ENCODE peak calls at places on chromosomes 12 and 14, in nine cellular contexts. H is H9, I is OCI-LY7, D is heart right ventricle, M is A549, U is pancreas, S is aorta, V is PC-3, J is mucosa of descending colon. W is an unnamed sample. For H3K4me1, the result is how much of the 10 kb centered on the place peaks cover.

GRCh38 chr12:99059824-99060526 is 414.9 kb downstream of the APAF1 start:
- DNase-seq in D (peak), U (no peak), J (no peak), V (peak), I (no peak), H (no peak), S (no peak), M (no peak), W (no peak)

GRCh38 chr12:130815028-130815741 is 23.9 kb downstream of the STX2 start:
- DNase-seq in M (no peak), U (no peak), D (no peak), H (no peak), J (no peak), I (no peak), S (no peak), V (no peak), W (no peak)

GRCh38 chr12:111435661-111436201 is 30.0 kb downstream of the SH2B3 start:
- DNase-seq in S (no peak), U (no peak), D (no peak), J (no peak), H (no peak), M (no peak), V (no peak), I (peak), W (no peak)

GRCh38 chr14:69910871-69911270 is 31.7 kb downstream of the SMOC1 start:
- DNase-seq in H (no peak), I (no peak), U (no peak), S (no peak), J (no peak), V (no peak), D (no peak), M (no peak), W (no peak)

GRCh38 chr12:50740307-50740706 is 23.6 kb upstream of the ATF1 start:
- DNase-seq in M (no peak), H (no peak), J (no peak), V (no peak), I (no peak), S (no peak), D (no peak), U (no peak), W (no peak)

GRCh38 chr14:100246809-100247428 is 8.0 kb downstream of the YY1 start:
- DNase-seq in S (no peak), D (no peak), J (no peak), I (peak), H (peak), U (no peak), M (peak), V (peak), W (no peak)

GRCh38 chr12:62530596-62530995 is 64.0 kb downstream of the MON2 start:
- DNase-seq in H (no peak), I (no peak), S (no peak), M (no peak), J (no peak), V (peak), U (no peak), D (no peak), W (no peak)

GRCh38 chr12:63668028-63668799 is at the start of gene DPY19L2:
- DNase-seq in S (peak), I (no peak), J (peak), U (peak), H (peak), D (peak), M (peak), V (peak), W (peak)

GRCh38 chr14:104294983-104295680 is 156.7 kb downstream of the KIF26A start:
- DNase-seq in S (peak), V (no peak), U (peak), J (peak), I (no peak), H (peak), D (no peak), M (no peak), W (no peak)

GRCh38 chr14:54366726-54367707 is 29.8 kb upstream of the CDKN3 start:
- DNase-seq in V (peak), U (no peak), J (no peak), D (no peak), I (peak), M (peak), S (no peak), H (peak), W (no peak)

GRCh38 chr14:75493580-75494130 is 28.6 kb upstream of the BATF start:
- DNase-seq in D (no peak), U (no peak), I (no peak), J (no peak), M (no peak), S (no peak), V (no peak), H (no peak), W (peak)

GRCh38 chr12:80936353-80936641 is 1.4 kb downstream of the LIN7A start:
- DNase-seq in J (no peak), M (no peak), D (no peak), V (no peak), S (no peak), H (no peak), I (no peak), U (no peak), W (no peak)

GRCh38 chr12:94245984-94246383 is 97.6 kb downstream of the PLXNC1 start:
- DNase-seq in I (no peak), U (no peak), V (no peak), J (no peak), S (no peak), M (no peak), D (no peak), H (no peak), W (no peak)

GRCh38 chr12:91178139-91178561 is 4.5 kb downstream of the DCN start:
- DNase-seq in M (no peak), U (no peak), J (no peak), H (no peak), I (no peak), V (peak), D (no peak), S (no peak), W (no peak)

GRCh38 chr14:72800848-72801370 is 93.0 kb downstream of the DPF3 start:
- DNase-seq in M (no peak), J (no peak), I (no peak), U (no peak), H (no peak), S (no peak), V (no peak), D (no peak), W (no peak)

GRCh38 chr12:56375598-56376434 is 13.2 kb upstream of the APOF start:
- DNase-seq in S (peak), M (no peak), H (no peak), V (no peak), J (no peak), I (peak), D (no peak), U (no peak), W (no peak)

GRCh38 chr12:60539592-60539991 is 943.8 kb downstream of the SLC16A7 start:
- DNase-seq in D (no peak), U (no peak), M (no peak), H (no peak), V (no peak), J (no peak), I (no peak), S (no peak), W (no peak)

GRCh38 chr14:92122761-92123160 is 992 bp downstream of the CPSF2 start:
- DNase-seq in V (no peak), S (no peak), I (no peak), D (no peak), M (no peak), H (no peak), J (no peak), U (no peak), W (no peak)

GRCh38 chr12:13004368-13004767 is 4.3 kb upstream of the HEBP1 start:
- DNase-seq in J (no peak), U (no peak), I (no peak), S (no peak), D (no peak), H (no peak), M (no peak), V (no peak), W (no peak)

GRCh38 chr12:79935021-79935623 is at the start of gene PPP1R12A:
- DNase-seq in S (peak), D (peak), J (peak), I (peak), U (peak), M (peak), V (peak), H (peak), W (peak)

GRCh38 chr12:50110127-50110761 is 1.8 kb upstream of the COX14 start:
- DNase-seq in M (no peak), H (no peak), J (peak), U (peak), I (peak), S (peak), D (peak), V (no peak), W (peak)

DNA sequence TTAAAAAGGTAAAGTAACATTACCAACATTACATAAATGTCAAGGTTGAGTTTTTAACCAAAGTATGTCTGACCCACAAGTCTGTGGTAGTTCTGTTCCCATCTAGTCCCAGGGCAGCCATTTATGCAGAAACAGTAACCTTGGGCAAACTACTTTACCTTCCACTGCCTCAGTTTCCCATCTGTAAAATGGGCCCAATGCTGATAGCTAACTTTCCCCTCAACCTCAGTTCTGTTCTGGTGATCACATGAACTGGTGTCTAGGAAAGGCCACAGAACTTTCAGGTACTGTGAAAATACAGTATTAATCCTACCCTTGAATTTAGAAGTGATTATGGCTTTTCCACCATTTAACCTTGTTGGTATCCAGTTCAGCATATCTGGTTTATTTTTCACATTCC is 113.6 kb downstream of the ZFP36L1 start:
- DNase-seq in M (no peak), J (no peak), S (no peak), I (no peak), D (no peak), V (no peak), H (no peak), U (no peak), W (no peak)
- H3K4me1 ChIP-seq in M (under half), J (under half), S (under half), I (half or more), D (under half), V (under half), H (under half), U (under half), W (under half)

DNA sequence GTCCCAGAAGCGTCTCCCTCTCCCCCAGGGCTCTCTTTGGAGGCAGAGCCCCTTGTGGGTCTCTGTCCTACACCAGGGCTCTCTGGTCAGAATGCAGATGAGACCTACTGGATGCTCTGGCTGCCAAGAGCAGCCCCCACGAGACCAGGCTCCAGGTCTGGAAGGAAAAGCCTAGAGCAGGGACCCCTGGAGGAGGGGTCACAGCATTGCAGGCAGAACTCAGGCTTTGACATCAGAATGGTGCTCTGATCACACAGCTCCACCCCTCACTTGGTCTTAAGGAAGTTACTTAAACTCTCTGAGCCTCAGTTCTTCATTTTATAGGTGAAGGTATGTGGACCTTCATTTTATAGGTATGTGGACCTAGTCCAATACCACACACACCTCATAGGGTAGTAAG is 83.1 kb downstream of the ARL6IP4 start:
- DNase-seq in M (peak), J (no peak), S (no peak), U (no peak), I (peak), H (peak), D (no peak), V (peak), W (no peak)
- H3K4me1 ChIP-seq in M (under half), J (under half), S (under half), U (under half), I (half or more), H (under half), D (half or more), V (under half), W (under half)

DNA sequence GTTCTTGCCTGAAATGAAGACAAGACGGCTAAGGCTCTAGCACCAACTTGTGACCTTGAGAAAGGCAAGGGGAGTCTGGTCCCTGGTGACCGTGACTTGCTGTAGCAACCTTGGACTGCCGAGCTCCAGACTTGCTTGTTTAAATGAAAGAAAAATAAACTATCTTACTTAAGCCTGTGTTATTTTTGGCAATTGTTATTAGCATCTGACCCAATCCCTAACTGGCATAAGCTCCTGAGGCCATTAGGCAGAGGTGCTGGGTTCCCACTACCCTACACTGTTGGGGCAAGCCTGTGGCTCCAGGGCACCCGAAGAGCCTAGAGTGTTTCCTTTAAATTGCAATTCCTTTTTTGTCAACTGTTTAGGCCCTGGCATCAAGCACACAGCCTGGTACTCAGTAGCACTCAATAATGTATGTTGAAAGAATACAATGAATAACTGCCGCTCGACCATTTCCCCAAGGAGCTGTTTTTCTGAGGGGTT is 106.9 kb upstream of the HIF1A start:
- DNase-seq in J (no peak), I (no peak), U (no peak), H (no peak), S (no peak), V (no peak), M (no peak), D (no peak), W (no peak)
- H3K4me1 ChIP-seq in J (under half), I (under half), U (under half), H (under half), S (under half), V (under half), M (under half), D (under half), W (under half)

DNA sequence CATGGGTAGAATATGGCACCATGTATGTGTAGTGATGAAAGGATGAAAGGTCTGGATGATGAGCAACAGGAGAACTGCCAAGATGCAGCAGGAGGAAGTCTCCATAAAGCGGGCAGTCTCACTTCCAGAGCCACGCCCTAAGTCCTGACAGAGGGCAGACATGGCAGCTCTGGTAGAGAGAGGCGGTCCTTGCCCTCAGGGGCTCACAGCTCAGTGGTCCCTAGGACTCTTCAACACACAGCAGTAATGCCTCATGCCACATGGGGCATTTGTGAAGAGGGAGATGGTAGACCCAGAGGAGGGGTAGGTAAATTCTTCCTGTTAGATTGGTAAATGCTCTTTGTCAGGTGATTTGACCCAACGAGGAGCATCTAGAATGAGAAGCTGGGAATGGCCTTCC is 1088.4 kb downstream of the BCL11B start:
- DNase-seq in M (no peak), H (no peak), V (no peak), I (no peak), U (no peak), D (no peak), S (no peak), J (no peak), W (no peak)
- H3K4me1 ChIP-seq in M (under half), H (under half), V (under half), I (under half), U (under half), D (under half), S (under half), J (under half), W (under half)

DNA sequence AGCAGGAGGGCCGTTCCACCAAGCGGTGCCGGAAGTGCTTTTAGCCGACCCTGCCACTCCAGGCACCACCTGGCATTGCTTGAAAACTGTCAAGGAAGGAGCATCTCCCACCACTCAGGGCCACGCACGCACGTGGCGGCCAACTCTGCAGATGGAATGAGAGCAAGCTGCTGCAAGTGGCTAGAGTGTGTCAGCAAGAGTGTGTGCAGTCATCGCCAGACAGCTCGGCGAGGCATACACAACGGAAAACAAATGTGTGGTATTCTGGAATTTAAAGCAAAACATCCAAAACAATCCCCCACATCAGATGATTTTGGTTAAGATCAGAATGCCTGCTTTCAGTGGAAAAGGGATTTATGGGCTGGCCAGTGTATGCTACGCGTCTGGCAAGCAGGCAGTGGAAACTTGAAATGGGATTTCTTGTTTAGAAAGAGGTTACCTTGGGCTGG is 11.2 kb downstream of the CD9 start:
- DNase-seq in M (no peak), U (no peak), D (no peak), S (no peak), V (no peak), J (no peak), I (no peak), H (no peak), W (no peak)
- H3K4me1 ChIP-seq in M (under half), U (under half), D (half or more), S (under half), V (under half), J (half or more), I (under half), H (under half), W (under half)